ENCODE peak calls at places on chromosome 1, in seven cellular contexts. W is fibroblast of the aortic adventitia, T is thoracic aorta, F is AG04449, Q is PC-3, J is PC-9, O is type B pancreatic cell. E is an unnamed sample.

GRCh38 chr1:43773821-43774220 is 66.5 kb downstream of the ST3GAL3 start:
- DNase-seq in W (no peak), T (no peak), F (no peak), Q (no peak), J (no peak), O (no peak), E (no peak)

GRCh38 chr1:45412899-45413298 is 72.7 kb upstream of the MUTYH start:
- DNase-seq in W (no peak), T (no peak), F (no peak), Q (no peak), J (no peak), O (no peak), E (no peak)

GRCh38 chr1:175045519-175045918 is 22.1 kb upstream of the TNN start:
- DNase-seq in W (no peak), T (no peak), F (no peak), Q (no peak), J (no peak), O (no peak), E (no peak)

GRCh38 chr1:34806396-34806795 is 13.6 kb downstream of the GJA4 start:
- DNase-seq in W (peak; percentile 33), T (no peak), F (peak; percentile 14), Q (no peak), J (no peak), O (no peak), E (no peak)

GRCh38 chr1:67226688-67227087 is 60.4 kb downstream of the IL23R start:
- DNase-seq in W (no peak), T (no peak), F (no peak), Q (no peak), J (no peak), O (no peak), E (no peak)

GRCh38 chr1:66729130-66729922 is 22.9 kb upstream of the DYNLT5 start:
- DNase-seq in W (no peak), T (no peak), F (no peak), Q (no peak), J (no peak), O (no peak), E (no peak)

GRCh38 chr1:167208624-167208976 is 12.1 kb upstream of the POU2F1 start:
- DNase-seq in W (no peak), T (no peak), F (no peak), Q (no peak), J (no peak), O (no peak), E (no peak)

GRCh38 chr1:71621785-71622184 is 541.0 kb upstream of the ZRANB2 start:
- DNase-seq in W (peak; percentile 51), T (no peak), F (peak; percentile 26), Q (peak; percentile 85), J (no peak), O (no peak), E (no peak)

GRCh38 chr1:29749546-29749945 is 513.2 kb downstream of the PTPRU start:
- DNase-seq in W (no peak), T (no peak), F (no peak), Q (no peak), J (no peak), O (peak; percentile 16), E (no peak)

GRCh38 chr1:182087304-182087703 is 25.8 kb upstream of the ZNF648 start:
- DNase-seq in W (no peak), T (no peak), F (no peak), Q (no peak), J (peak; percentile 38), O (no peak), E (no peak)

GRCh38 chr1:181139631-181140051 is 51.1 kb downstream of the IER5 start:
- DNase-seq in W (peak; percentile 54), T (no peak), F (no peak), Q (peak; percentile 86), J (peak; percentile 69), O (no peak), E (peak; percentile 40)

GRCh38 chr1:191162762-191163161 is 685.1 kb upstream of the BRINP3 start:
- DNase-seq in W (no peak), T (no peak), F (no peak), Q (no peak), J (no peak), O (no peak), E (no peak)

GRCh38 chr1:218480137-218480536 is 135.0 kb downstream of the TGFB2 start:
- DNase-seq in W (peak; percentile 92), T (no peak), F (peak; percentile 89), Q (peak; percentile 83), J (no peak), O (no peak), E (no peak)

GRCh38 chr1:174068000-174068399 is 45.8 kb upstream of the RC3H1 start:
- DNase-seq in W (no peak), T (no peak), F (no peak), Q (peak; percentile 44), J (peak; percentile 8), O (no peak), E (no peak)

GRCh38 chr1:179314928-179315327 is 21.3 kb downstream of the SOAT1 start:
- DNase-seq in W (peak; percentile 40), T (no peak), F (no peak), Q (no peak), J (no peak), O (no peak), E (no peak)

GRCh38 chr1:171988243-171988642 is 146.9 kb downstream of the DNM3 start:
- DNase-seq in W (no peak), T (no peak), F (no peak), Q (peak; percentile 52), J (no peak), O (no peak), E (no peak)

GRCh38 chr1:201184734-201185453 is 5.7 kb upstream of the IGFN1 start:
- DNase-seq in W (peak; percentile 61), T (no peak), F (peak; percentile 57), Q (peak; percentile 89), J (peak; percentile 44), O (no peak), E (peak; percentile 59)

GRCh38 chr1:89998306-89998705 is 3.4 kb downstream of the ZNF326 start:
- DNase-seq in W (peak; percentile 46), T (no peak), F (no peak), Q (no peak), J (no peak), O (no peak), E (no peak)

GRCh38 chr1:211829343-211830054 is 1.1 kb downstream of the LPGAT1 start:
- DNase-seq in W (peak; percentile 20), T (no peak), F (no peak), Q (no peak), J (no peak), O (no peak), E (peak; percentile 8)

GRCh38 chr1:7334475-7335035 is 436.5 kb upstream of the VAMP3 start:
- DNase-seq in W (peak; percentile 24), T (no peak), F (no peak), Q (no peak), J (no peak), O (no peak), E (no peak)

GRCh38 chr1:94095744-94096469 is 25.0 kb downstream of the ABCA4 start:
- DNase-seq in W (peak; percentile 57), T (peak; percentile 16), F (no peak), Q (no peak), J (no peak), O (no peak), E (no peak)

GRCh38 chr1:167635233-167635648 is 5.2 kb downstream of the RCSD1 start:
- DNase-seq in W (peak; percentile 41), T (no peak), F (no peak), Q (no peak), J (no peak), O (no peak), E (no peak)

GRCh38 chr1:21926814-21927530 is 10.1 kb downstream of the HSPG2 start:
- DNase-seq in W (peak; percentile 98), T (no peak), F (no peak), Q (no peak), J (no peak), O (no peak), E (no peak)

GRCh38 chr1:203026666-203027663 is 674 bp downstream of the PPFIA4 start:
- DNase-seq in W (no peak), T (no peak), F (no peak), Q (no peak), J (no peak), O (no peak), E (no peak)
- TF ChIP-seq CTCF in W (peak; percentile 11), T (no peak), F (no peak), Q (no peak), J (no peak), O (peak; percentile 49), E (no peak)

GRCh38 chr1:101285922-101286568 is 49.2 kb downstream of the S1PR1 start:
- DNase-seq in W (no peak), T (no peak), F (no peak), Q (peak; percentile 44), J (no peak), O (no peak), E (no peak)

GRCh38 chr1:101290119-101290921 is 53.5 kb downstream of the S1PR1 start:
- DNase-seq in W (no peak), T (no peak), F (no peak), Q (no peak), J (no peak), O (no peak), E (no peak)

GRCh38 chr1:101290922-101291561 is 54.2 kb downstream of the S1PR1 start:
- DNase-seq in W (no peak), T (no peak), F (no peak), Q (no peak), J (no peak), O (no peak), E (no peak)

GRCh38 chr1:101291562-101292035 is 54.8 kb downstream of the S1PR1 start:
- DNase-seq in W (peak; percentile 64), T (no peak), F (no peak), Q (peak; percentile 40), J (peak; percentile 18), O (no peak), E (peak; percentile 35)

DNA sequence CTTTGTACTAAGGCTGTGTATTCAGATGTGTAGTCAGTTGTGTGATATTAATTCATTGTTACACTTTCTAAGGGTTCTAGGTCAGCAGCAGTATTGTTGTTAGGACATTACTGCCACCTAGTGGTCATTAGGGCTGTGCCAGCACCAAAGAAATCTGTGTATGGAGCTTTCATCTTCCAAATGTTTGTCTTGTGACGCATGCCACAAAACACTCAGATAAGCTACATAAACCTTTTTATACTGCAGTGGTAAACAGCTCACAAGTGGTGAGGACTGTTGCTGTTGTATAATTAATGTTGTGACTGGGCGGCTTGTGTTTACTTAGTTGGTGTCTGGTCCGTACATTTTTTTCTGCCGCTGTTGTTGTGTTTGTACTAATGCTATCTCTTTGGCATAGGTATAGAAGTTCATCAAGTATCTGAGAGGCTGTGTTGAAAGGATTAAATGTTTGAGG is 51.7 kb downstream of the S1PR1 start:
- DNase-seq in W (peak; percentile 93), T (peak; percentile 29), F (peak; percentile 57), Q (peak; percentile 97), J (peak; percentile 65), O (no peak), E (peak; percentile 59)
- TF ChIP-seq CTCF in W (peak; percentile 93), T (peak; percentile 89), F (peak; percentile 71), Q (peak; percentile 95), J (peak; percentile 99), O (peak; percentile 98), E (peak; percentile 33)

DNA sequence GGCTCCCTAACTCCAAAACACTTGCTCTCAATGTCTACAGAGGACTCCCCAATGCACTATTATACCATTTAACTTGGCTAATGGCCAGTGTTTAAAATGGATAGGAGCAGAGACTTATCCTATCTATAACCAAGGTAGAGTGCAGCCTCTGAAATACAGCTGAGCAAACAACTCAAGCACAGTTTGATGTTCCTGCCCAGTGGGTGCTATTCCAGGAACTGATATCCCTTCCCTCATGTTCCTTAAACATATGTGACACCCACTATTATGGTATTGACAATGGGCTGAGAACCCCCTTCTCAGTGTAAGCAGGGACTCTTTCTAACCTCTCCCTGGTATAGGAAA is 51.7 kb downstream of the SH3GLB1 start:
- DNase-seq in W (no peak), T (no peak), F (no peak), Q (no peak), J (no peak), O (no peak), E (no peak)
- TF ChIP-seq CTCF in W (no peak), T (no peak), F (no peak), Q (no peak), J (no peak), O (no peak), E (no peak)

GRCh38 chr1:75211648-75212047 is 77.5 kb downstream of the LHX8 start:
- DNase-seq in W (no peak), T (no peak), F (no peak), Q (no peak), J (no peak), O (no peak), E (no peak)
- TF ChIP-seq CTCF in W (no peak), T (no peak), F (no peak), Q (no peak), J (no peak), O (no peak), E (no peak)

E was measured in Calu3.